ENCODE peak calls at places on chromosomes 3 and 15, in five cellular contexts. M is AG20443; L is fibroblast of pulmonary artery; A is neural crest cell; F is CD8-positive, alpha-beta memory T cell. U is an unnamed sample.

GRCh38 chr3:179026636-179027035 is 45.0 kb downstream of the ZMAT3 start:
- DNase-seq in L (peak), F (no peak), M (no peak), A (no peak), U (no peak)

GRCh38 chr3:13950042-13950441 is 70.2 kb upstream of the WNT7A start:
- DNase-seq in A (no peak), F (no peak), L (no peak), M (no peak), U (no peak)

GRCh38 chr3:141227752-141228151 is 3.9 kb upstream of the PXYLP1 start:
- DNase-seq in L (peak), A (no peak), F (no peak), M (no peak), U (no peak)

GRCh38 chr3:141243295-141243707 is 11.7 kb downstream of the PXYLP1 start:
- DNase-seq in A (no peak), M (peak), L (peak), F (peak), U (peak)

GRCh38 chr15:38941399-38941953 is 376.9 kb upstream of the RASGRP1 start:
- DNase-seq in F (no peak), A (no peak), M (no peak), L (no peak), U (no peak)

GRCh38 chr15:92005154-92005553 is 151.6 kb downstream of the SLCO3A1 start:
- DNase-seq in M (no peak), F (no peak), L (no peak), A (no peak), U (no peak)

GRCh38 chr3:179526482-179526881 is 36.2 kb upstream of the ACTL6A start:
- DNase-seq in A (no peak), M (no peak), F (no peak), L (peak), U (no peak)

GRCh38 chr3:67648701-67649100 is 5.7 kb downstream of the SUCLG2 start:
- DNase-seq in A (no peak), M (no peak), L (no peak), F (no peak), U (no peak)

GRCh38 chr15:96160269-96160668 is 170.2 kb upstream of the NR2F2 start:
- DNase-seq in M (peak), F (no peak), A (no peak), L (peak), U (no peak)

GRCh38 chr3:42700366-42701288 is 2.0 kb downstream of the HHATL start:
- DNase-seq in M (no peak), L (no peak), F (no peak), A (no peak), U (no peak)

GRCh38 chr15:48520376-48521155 is 124.9 kb downstream of the FBN1 start:
- DNase-seq in M (no peak), A (no peak), L (no peak), F (no peak), U (no peak)

GRCh38 chr3:127679534-127680145 is 6.9 kb downstream of the ABTB1 start:
- DNase-seq in F (no peak), L (no peak), A (no peak), M (no peak), U (no peak)

U was measured in effector memory CD8-positive, alpha-beta T cell.